ENCODE peak calls at places on chromosomes 1 and 21, in six cellular contexts. One of them, this sample, is unnamed.

GRCh38 chr1:163535807-163536206 is 214.1 kb downstream of the NUF2 start:
- DNase-seq in mesenchymal stem cell: peak
- DNase-seq in H1: no peak
- DNase-seq in IMR-90: peak
- DNase-seq in H9: no peak
- DNase-seq in trophoblast cell: peak
- DNase-seq in this sample: no peak

GRCh38 chr21:14923468-14923867 is 141.3 kb downstream of the NRIP1 start:
- DNase-seq in mesenchymal stem cell: no peak
- DNase-seq in H1: no peak
- DNase-seq in IMR-90: peak
- DNase-seq in H9: no peak
- DNase-seq in trophoblast cell: peak
- DNase-seq in this sample: no peak

GRCh38 chr1:47031059-47031458 is 7.6 kb downstream of the CYP4X1 start:
- DNase-seq in mesenchymal stem cell: no peak
- DNase-seq in H1: no peak
- DNase-seq in IMR-90: no peak
- DNase-seq in H9: no peak
- DNase-seq in trophoblast cell: no peak
- DNase-seq in this sample: no peak

GRCh38 chr1:164790081-164790480 is 231.1 kb downstream of the PBX1 start:
- DNase-seq in mesenchymal stem cell: no peak
- DNase-seq in H1: no peak
- DNase-seq in IMR-90: no peak
- DNase-seq in H9: no peak
- DNase-seq in trophoblast cell: no peak
- DNase-seq in this sample: no peak

GRCh38 chr1:107804134-107804533 is 160.8 kb downstream of the VAV3 start:
- DNase-seq in mesenchymal stem cell: no peak
- DNase-seq in H1: no peak
- DNase-seq in IMR-90: no peak
- DNase-seq in H9: no peak
- DNase-seq in trophoblast cell: no peak
- DNase-seq in this sample: no peak

GRCh38 chr1:157585984-157586383 is 11.9 kb downstream of the FCRL4 start:
- DNase-seq in mesenchymal stem cell: no peak
- DNase-seq in H1: no peak
- DNase-seq in IMR-90: no peak
- DNase-seq in H9: no peak
- DNase-seq in trophoblast cell: no peak
- DNase-seq in this sample: no peak

GRCh38 chr1:98940680-98941079 is 64.0 kb downstream of the PLPPR5 start:
- DNase-seq in mesenchymal stem cell: no peak
- DNase-seq in H1: no peak
- DNase-seq in IMR-90: peak
- DNase-seq in H9: no peak
- DNase-seq in trophoblast cell: no peak
- DNase-seq in this sample: no peak

GRCh38 chr1:51877434-51878306 is 857 bp downstream of the NRDC start:
- DNase-seq in mesenchymal stem cell: peak
- DNase-seq in H1: no peak
- DNase-seq in IMR-90: peak
- DNase-seq in H9: peak
- DNase-seq in trophoblast cell: peak
- DNase-seq in this sample: no peak

GRCh38 chr1:84782311-84782771 is 92.1 kb upstream of the SSX2IP start:
- DNase-seq in mesenchymal stem cell: peak
- DNase-seq in H1: peak
- DNase-seq in IMR-90: peak
- DNase-seq in H9: peak
- DNase-seq in trophoblast cell: peak
- DNase-seq in this sample: peak

GRCh38 chr21:37072239-37072987 is 458 bp downstream of the PIGP start:
- DNase-seq in mesenchymal stem cell: peak
- DNase-seq in H1: no peak
- DNase-seq in IMR-90: peak
- DNase-seq in H9: no peak
- DNase-seq in trophoblast cell: peak
- DNase-seq in this sample: no peak

GRCh38 chr1:160096491-160097116 is 1.8 kb downstream of the IGSF8 start:
- DNase-seq in mesenchymal stem cell: peak
- DNase-seq in H1: no peak
- DNase-seq in IMR-90: peak
- DNase-seq in H9: no peak
- DNase-seq in trophoblast cell: peak
- DNase-seq in this sample: no peak

GRCh38 chr1:26459573-26460031 is 12.6 kb upstream of the HMGN2 start:
- DNase-seq in mesenchymal stem cell: no peak
- DNase-seq in H1: no peak
- DNase-seq in IMR-90: no peak
- DNase-seq in H9: no peak
- DNase-seq in trophoblast cell: no peak
- DNase-seq in this sample: no peak

GRCh38 chr1:3174487-3175247 is 105.7 kb downstream of the PRDM16 start:
- DNase-seq in mesenchymal stem cell: no peak
- DNase-seq in H1: no peak
- DNase-seq in IMR-90: no peak
- DNase-seq in H9: no peak
- DNase-seq in trophoblast cell: peak
- DNase-seq in this sample: no peak

GRCh38 chr1:43978551-43979260 is at the start of gene B4GALT2:
- DNase-seq in mesenchymal stem cell: no peak
- DNase-seq in H1: no peak
- DNase-seq in IMR-90: no peak
- DNase-seq in H9: peak
- DNase-seq in trophoblast cell: peak
- DNase-seq in this sample: no peak

GRCh38 chr1:44016875-44017400 is 14.3 kb downstream of the SLC6A9 start:
- DNase-seq in mesenchymal stem cell: no peak
- DNase-seq in H1: no peak
- DNase-seq in IMR-90: no peak
- DNase-seq in H9: no peak
- DNase-seq in trophoblast cell: no peak
- DNase-seq in this sample: no peak

GRCh38 chr1:155124503-155125463 is 2.9 kb upstream of the EFNA1 start:
- DNase-seq in mesenchymal stem cell: peak
- DNase-seq in H1: no peak
- DNase-seq in IMR-90: peak
- DNase-seq in H9: peak
- DNase-seq in trophoblast cell: peak
- DNase-seq in this sample: no peak

GRCh38 chr1:201282931-201283829 is at the start of gene PKP1:
- DNase-seq in mesenchymal stem cell: no peak
- DNase-seq in H1: no peak
- DNase-seq in IMR-90: peak
- DNase-seq in H9: peak
- DNase-seq in trophoblast cell: no peak
- DNase-seq in this sample: no peak

GRCh38 chr21:28423521-28423920 is 569.2 kb downstream of the LTN1 start:
- DNase-seq in mesenchymal stem cell: no peak
- DNase-seq in H1: no peak
- DNase-seq in IMR-90: no peak
- DNase-seq in H9: no peak
- DNase-seq in trophoblast cell: no peak
- DNase-seq in this sample: no peak

GRCh38 chr1:3012511-3013291 is 8.6 kb upstream of the ACTRT2 start:
- DNase-seq in mesenchymal stem cell: no peak
- DNase-seq in H1: peak
- DNase-seq in IMR-90: no peak
- DNase-seq in H9: peak
- DNase-seq in trophoblast cell: no peak
- DNase-seq in this sample: peak

GRCh38 chr1:71717186-71717585 is 565.2 kb downstream of the NEGR1 start:
- DNase-seq in mesenchymal stem cell: no peak
- DNase-seq in H1: no peak
- DNase-seq in IMR-90: no peak
- DNase-seq in H9: no peak
- DNase-seq in trophoblast cell: peak
- DNase-seq in this sample: no peak

GRCh38 chr21:29232601-29233541 is 65.9 kb upstream of the BACH1 start:
- DNase-seq in mesenchymal stem cell: peak
- DNase-seq in H1: no peak
- DNase-seq in IMR-90: peak
- DNase-seq in H9: no peak
- DNase-seq in trophoblast cell: peak
- DNase-seq in this sample: no peak

GRCh38 chr1:30130106-30130505 is 593.3 kb downstream of the MATN1 start:
- DNase-seq in mesenchymal stem cell: no peak
- DNase-seq in H1: no peak
- DNase-seq in IMR-90: no peak
- DNase-seq in H9: no peak
- DNase-seq in trophoblast cell: no peak
- DNase-seq in this sample: no peak

GRCh38 chr21:45857761-45858160 is 123.8 kb upstream of the COL6A1 start:
- DNase-seq in mesenchymal stem cell: no peak
- DNase-seq in H1: no peak
- DNase-seq in IMR-90: no peak
- DNase-seq in H9: peak
- DNase-seq in trophoblast cell: no peak
- DNase-seq in this sample: no peak

GRCh38 chr1:173002891-173003582 is 47.7 kb downstream of the TNFSF18 start:
- DNase-seq in mesenchymal stem cell: peak
- DNase-seq in H1: no peak
- DNase-seq in IMR-90: peak
- DNase-seq in H9: no peak
- DNase-seq in trophoblast cell: peak
- DNase-seq in this sample: no peak

GRCh38 chr1:12031039-12031980 is 12.0 kb downstream of the MIIP start:
- DNase-seq in mesenchymal stem cell: peak
- DNase-seq in H1: no peak
- DNase-seq in IMR-90: peak
- DNase-seq in H9: peak
- DNase-seq in trophoblast cell: peak
- DNase-seq in this sample: no peak

GRCh38 chr1:8873506-8874229 is 4.8 kb downstream of the ENO1 start:
- DNase-seq in mesenchymal stem cell: peak
- DNase-seq in H1: peak
- DNase-seq in IMR-90: peak
- DNase-seq in H9: peak
- DNase-seq in trophoblast cell: peak
- DNase-seq in this sample: no peak
- H3K14ac ChIP-seq in mesenchymal stem cell: no peak
- H3K14ac ChIP-seq in H1: no peak
- H3K14ac ChIP-seq in IMR-90: peak
- H3K14ac ChIP-seq in H9: no peak
- H3K14ac ChIP-seq in trophoblast cell: no peak
- H3K14ac ChIP-seq in this sample: no peak

DNA sequence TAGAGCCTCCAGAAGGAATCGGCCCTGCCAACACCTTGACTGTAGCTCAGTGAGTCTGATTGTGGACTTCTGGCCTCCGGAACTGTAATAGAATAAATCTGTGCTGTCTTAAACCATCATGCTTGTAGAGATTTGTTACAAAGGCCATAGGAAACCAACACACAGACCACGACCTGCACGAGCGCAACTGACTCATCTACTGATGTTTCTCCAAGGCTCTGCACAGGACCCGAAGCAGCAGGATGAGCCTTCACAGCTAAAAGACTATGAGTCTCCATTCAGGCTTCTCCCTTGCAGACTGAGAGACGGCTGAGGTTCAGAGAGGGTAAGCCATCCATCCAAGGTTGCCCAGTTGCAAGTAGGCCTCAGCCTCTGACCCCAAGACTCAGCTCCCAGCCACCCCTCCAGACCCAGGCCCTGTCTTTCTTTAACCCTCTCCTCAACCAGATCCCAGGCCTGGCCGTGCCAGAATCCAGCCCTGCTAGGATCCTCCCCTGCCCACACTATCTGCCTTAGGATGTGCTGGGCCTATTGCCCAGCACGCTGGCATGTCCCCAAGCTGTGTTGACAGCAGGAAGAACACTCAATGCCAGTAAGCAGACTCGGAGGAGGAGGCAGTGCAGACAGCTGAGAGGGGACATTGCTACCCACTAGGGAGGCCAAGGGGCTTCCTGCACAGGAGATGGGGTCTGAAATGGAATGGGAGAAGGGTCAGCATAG is 109.0 kb downstream of the HMGB4 start:
- DNase-seq in mesenchymal stem cell: no peak
- DNase-seq in H1: no peak
- DNase-seq in IMR-90: peak
- DNase-seq in H9: no peak
- DNase-seq in trophoblast cell: no peak
- DNase-seq in this sample: no peak
- H3K14ac ChIP-seq in mesenchymal stem cell: no peak
- H3K14ac ChIP-seq in H1: no peak
- H3K14ac ChIP-seq in IMR-90: no peak
- H3K14ac ChIP-seq in H9: no peak
- H3K14ac ChIP-seq in trophoblast cell: no peak
- H3K14ac ChIP-seq in this sample: no peak

GRCh38 chr1:232620356-232620841 is 9.5 kb downstream of the SIPA1L2 start:
- DNase-seq in mesenchymal stem cell: peak
- DNase-seq in H1: no peak
- DNase-seq in IMR-90: peak
- DNase-seq in H9: peak
- DNase-seq in trophoblast cell: peak
- DNase-seq in this sample: no peak

GRCh38 chr1:232622981-232623380 is 7.0 kb downstream of the SIPA1L2 start:
- DNase-seq in mesenchymal stem cell: peak
- DNase-seq in H1: peak
- DNase-seq in IMR-90: no peak
- DNase-seq in H9: peak
- DNase-seq in trophoblast cell: peak
- DNase-seq in this sample: no peak

GRCh38 chr1:232624892-232625291 is 5.0 kb downstream of the SIPA1L2 start:
- DNase-seq in mesenchymal stem cell: no peak
- DNase-seq in H1: no peak
- DNase-seq in IMR-90: no peak
- DNase-seq in H9: no peak
- DNase-seq in trophoblast cell: no peak
- DNase-seq in this sample: no peak

GRCh38 chr1:232621050-232621449 is 8.9 kb downstream of the SIPA1L2 start:
- DNase-seq in mesenchymal stem cell: no peak
- DNase-seq in H1: no peak
- DNase-seq in IMR-90: no peak
- DNase-seq in H9: no peak
- DNase-seq in trophoblast cell: no peak
- DNase-seq in this sample: no peak

GRCh38 chr1:232622378-232622777 is 7.6 kb downstream of the SIPA1L2 start:
- DNase-seq in mesenchymal stem cell: no peak
- DNase-seq in H1: no peak
- DNase-seq in IMR-90: no peak
- DNase-seq in H9: no peak
- DNase-seq in trophoblast cell: no peak
- DNase-seq in this sample: no peak
- H3K14ac ChIP-seq in mesenchymal stem cell: no peak
- H3K14ac ChIP-seq in H1: no peak
- H3K14ac ChIP-seq in IMR-90: no peak
- H3K14ac ChIP-seq in H9: no peak
- H3K14ac ChIP-seq in trophoblast cell: no peak
- H3K14ac ChIP-seq in this sample: no peak

DNA sequence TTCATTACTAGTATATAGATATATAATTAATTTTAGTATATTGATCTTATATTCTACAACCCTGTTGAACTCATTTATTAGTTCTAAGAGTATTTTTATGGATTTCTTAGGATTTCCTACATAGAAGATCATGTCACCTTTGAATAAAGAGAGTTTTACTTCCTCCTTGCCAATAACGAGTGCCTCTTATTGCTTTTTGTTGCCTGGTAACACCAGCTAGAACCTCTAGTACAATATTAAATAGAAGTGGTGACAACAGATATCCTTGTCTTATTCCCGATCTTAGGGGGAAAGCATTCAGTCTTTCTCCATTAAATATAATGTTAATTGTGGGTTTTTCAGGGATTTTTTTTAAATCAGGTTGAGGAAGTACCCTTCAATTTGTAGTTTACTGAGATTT is 40.8 kb downstream of the WNT2B start:
- DNase-seq in mesenchymal stem cell: no peak
- DNase-seq in H1: no peak
- DNase-seq in IMR-90: no peak
- DNase-seq in H9: no peak
- DNase-seq in trophoblast cell: no peak
- DNase-seq in this sample: no peak
- H3K14ac ChIP-seq in mesenchymal stem cell: no peak
- H3K14ac ChIP-seq in H1: no peak
- H3K14ac ChIP-seq in IMR-90: no peak
- H3K14ac ChIP-seq in H9: no peak
- H3K14ac ChIP-seq in trophoblast cell: no peak
- H3K14ac ChIP-seq in this sample: no peak

This sample was measured in neuronal stem cell.